ENCODE peak calls at places on chromosomes 11 and 22, in four cellular contexts. R is PC-3, G is OCI-LY7, N is mesenchymal stem cell. P is an unnamed sample.

GRCh38 chr11:86896486-86896885 is 58.7 kb downstream of the FZD4 start:
- DNase-seq in R (no peak), G (no peak), N (no peak), P (no peak)

GRCh38 chr11:37040921-37041320 is 442.9 kb upstream of the RAG2 start:
- DNase-seq in R (no peak), G (no peak), N (no peak), P (no peak)

GRCh38 chr11:74701351-74701750 is 29.9 kb downstream of the CHRDL2 start:
- DNase-seq in R (peak), G (peak), N (no peak), P (peak)

GRCh38 chr11:75236062-75236461 is 4.5 kb upstream of the TPBGL start:
- DNase-seq in R (no peak), G (no peak), N (no peak), P (no peak)

GRCh38 chr22:27474711-27475547 is 326.6 kb downstream of the MN1 start:
- DNase-seq in R (peak), G (no peak), N (peak), P (peak)

GRCh38 chr11:31412946-31413345 is 43.3 kb downstream of the DNAJC24 start:
- DNase-seq in R (peak), G (no peak), N (peak), P (no peak)

GRCh38 chr11:68974421-68975194 is 6.2 kb downstream of the MRGPRD start:
- DNase-seq in R (peak), G (peak), N (peak), P (peak)

GRCh38 chr11:64100782-64101358 is 65.0 kb downstream of the MACROD1 start:
- DNase-seq in R (no peak), G (no peak), N (no peak), P (no peak)

GRCh38 chr11:84390441-84391078 is 1104.4 kb upstream of the CCDC90B start:
- DNase-seq in R (peak), G (no peak), N (no peak), P (no peak)

GRCh38 chr11:46281374-46281831 is 3.9 kb downstream of the CREB3L1 start:
- DNase-seq in R (no peak), G (no peak), N (peak), P (no peak)

GRCh38 chr11:118771481-118772278 is 19.3 kb downstream of the DDX6 start:
- DNase-seq in R (no peak), G (no peak), N (no peak), P (no peak)
- H3K4me2 ChIP-seq in R (no peak), G (peak), N (no peak), P (no peak)

GRCh38 chr11:119419834-119420492 is 3.0 kb downstream of the THY1 start:
- DNase-seq in R (no peak), G (no peak), N (no peak), P (no peak)

GRCh38 chr11:119420631-119421030 is 2.3 kb downstream of the THY1 start:
- DNase-seq in R (no peak), G (no peak), N (no peak), P (no peak)

GRCh38 chr11:119421941-119422504 is 949 bp downstream of the THY1 start:
- DNase-seq in R (no peak), G (no peak), N (peak), P (no peak)

GRCh38 chr11:119422505-119423416 is at the start of gene THY1:
- DNase-seq in R (no peak), G (no peak), N (peak), P (no peak)

GRCh38 chr11:119421351-119421750 is 1.6 kb downstream of the THY1 start:
- DNase-seq in R (no peak), G (no peak), N (no peak), P (no peak)
- H3K4me2 ChIP-seq in R (no peak), G (no peak), N (no peak), P (no peak)

DNA sequence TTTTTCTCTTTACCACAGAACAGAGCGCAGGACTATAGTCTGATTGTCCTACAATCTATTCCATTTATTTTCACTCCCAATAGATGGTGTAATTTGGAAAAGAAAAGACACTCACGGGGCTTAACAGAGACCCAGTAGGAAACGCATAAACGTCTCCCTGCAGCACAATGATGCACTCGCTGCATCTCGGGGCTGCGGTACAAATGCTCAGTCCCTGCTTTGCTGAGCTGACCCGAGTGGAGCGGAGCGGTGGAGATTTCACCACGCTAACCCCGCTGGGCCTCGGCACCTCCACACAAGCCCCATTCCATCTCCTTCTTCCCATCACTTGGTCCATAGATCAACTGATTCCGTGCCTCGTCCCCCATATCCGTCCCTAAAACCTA is 1.5 kb downstream of the FEZ1 start:
- DNase-seq in R (no peak), G (no peak), N (peak), P (no peak)
- H3K4me2 ChIP-seq in R (no peak), G (no peak), N (peak), P (no peak)

GRCh38 chr11:123677510-123677909 is 23.1 kb upstream of the SCN3B start:
- DNase-seq in R (no peak), G (no peak), N (no peak), P (no peak)

GRCh38 chr11:123674297-123674696 is 19.9 kb upstream of the SCN3B start:
- DNase-seq in R (peak), G (no peak), N (no peak), P (no peak)

GRCh38 chr11:123678246-123678645 is 23.8 kb upstream of the SCN3B start:
- DNase-seq in R (no peak), G (no peak), N (no peak), P (no peak)

GRCh38 chr11:123671534-123671933 is 17.1 kb upstream of the SCN3B start:
- DNase-seq in R (no peak), G (no peak), N (no peak), P (no peak)

GRCh38 chr11:123672568-123672967 is 18.1 kb upstream of the SCN3B start:
- DNase-seq in R (no peak), G (no peak), N (no peak), P (no peak)
- H3K4me2 ChIP-seq in R (no peak), G (no peak), N (no peak), P (no peak)

GRCh38 chr11:59185412-59185811 is 13.5 kb downstream of the DTX4 start:
- DNase-seq in R (no peak), G (no peak), N (no peak), P (no peak)
- H3K4me2 ChIP-seq in R (peak), G (no peak), N (no peak), P (peak)

GRCh38 chr11:133955945-133956421 is 785 bp downstream of the IGSF9B start:
- DNase-seq in R (no peak), G (no peak), N (no peak), P (no peak)
- H3K4me2 ChIP-seq in R (peak), G (peak), N (peak), P (peak)

GRCh38 chr11:12403995-12404345 is 26.6 kb downstream of the PARVA start:
- DNase-seq in R (no peak), G (no peak), N (no peak), P (no peak)
- H3K4me2 ChIP-seq in R (no peak), G (no peak), N (no peak), P (no peak)